ENCODE peak calls at places on chromosomes 3 and 15, in six cellular contexts. T is breast epithelium, N is aorta, W is endothelial cell, R is stomach, K is cardiac muscle cell. E is an unnamed sample.

GRCh38 chr3:4977889-4978258 is 1.4 kb upstream of the BHLHE40 start:
- DNase-seq in T (no peak), N (no peak), W (no peak), R (no peak), K (no peak), E (no peak)

GRCh38 chr3:35789039-35789438 is 149.7 kb downstream of the ARPP21 start:
- DNase-seq in T (no peak), N (no peak), W (no peak), R (no peak), K (no peak), E (no peak)

GRCh38 chr3:129560931-129561594 is 18.1 kb downstream of the H1-8 start:
- DNase-seq in T (peak), N (peak), W (no peak), R (peak), K (peak), E (no peak)

GRCh38 chr3:129950318-129951046 is 24.0 kb upstream of the TRH start:
- DNase-seq in T (no peak), N (no peak), W (no peak), R (no peak), K (no peak), E (no peak)

GRCh38 chr15:75749820-75750219 is 37.2 kb upstream of the CSPG4 start:
- DNase-seq in T (peak), N (peak), W (no peak), R (no peak), K (no peak), E (no peak)

GRCh38 chr3:194249323-194250103 is 101.6 kb downstream of the CPN2 start:
- DNase-seq in T (no peak), N (no peak), W (no peak), R (peak), K (no peak), E (no peak)

GRCh38 chr15:92801774-92802464 is 98.2 kb upstream of the CHD2 start:
- DNase-seq in T (no peak), N (peak), W (no peak), R (no peak), K (no peak), E (no peak)

GRCh38 chr3:106711650-106712049 is 665.6 kb upstream of the CCDC54 start:
- DNase-seq in T (no peak), N (no peak), W (no peak), R (no peak), K (no peak), E (no peak)

GRCh38 chr15:52186651-52187486 is 4.3 kb downstream of the GNB5 start:
- DNase-seq in T (no peak), N (no peak), W (no peak), R (no peak), K (no peak), E (no peak)

GRCh38 chr15:25508369-25509002 is 69.7 kb upstream of the UBE3A start:
- DNase-seq in T (no peak), N (no peak), W (no peak), R (no peak), K (peak), E (no peak)

GRCh38 chr3:112813016-112813415 is 33.6 kb downstream of the CD200R1L start:
- DNase-seq in T (no peak), N (no peak), W (no peak), R (no peak), K (no peak), E (no peak)

GRCh38 chr3:9721015-9721697 is 10.4 kb upstream of the BRPF1 start:
- DNase-seq in T (no peak), N (no peak), W (no peak), R (no peak), K (no peak), E (no peak)

GRCh38 chr15:39304201-39304841 is 276.6 kb upstream of the THBS1 start:
- DNase-seq in T (no peak), N (no peak), W (no peak), R (no peak), K (no peak), E (no peak)

GRCh38 chr3:125671461-125672243 is 76.4 kb upstream of the OSBPL11 start:
- DNase-seq in T (no peak), N (no peak), W (no peak), R (no peak), K (no peak), E (no peak)

GRCh38 chr15:42065008-42065407 is 29.4 kb downstream of the PLA2G4D start:
- DNase-seq in T (no peak), N (no peak), W (no peak), R (peak), K (no peak), E (no peak)

GRCh38 chr15:35306361-35306981 is 221.4 kb upstream of the NANOGP8 start:
- DNase-seq in T (no peak), N (no peak), W (no peak), R (no peak), K (peak), E (no peak)

GRCh38 chr3:89098964-89099585 is 8.3 kb upstream of the EPHA3 start:
- DNase-seq in T (no peak), N (no peak), W (peak), R (peak), K (peak), E (peak)

GRCh38 chr3:40637891-40638290 is 113.1 kb downstream of the ZNF621 start:
- DNase-seq in T (no peak), N (no peak), W (no peak), R (no peak), K (no peak), E (no peak)

GRCh38 chr15:27059610-27060202 is 88.7 kb downstream of the GABRG3 start:
- DNase-seq in T (no peak), N (no peak), W (peak), R (no peak), K (peak), E (no peak)

GRCh38 chr3:150069633-150070032 is 98.9 kb upstream of the PFN2 start:
- DNase-seq in T (no peak), N (no peak), W (no peak), R (no peak), K (no peak), E (no peak)

GRCh38 chr3:143119009-143119914 is at the start of gene CHST2:
- DNase-seq in T (no peak), N (peak), W (peak), R (peak), K (peak), E (peak)

GRCh38 chr15:77706482-77707244 is 74.0 kb upstream of the LINGO1 start:
- DNase-seq in T (no peak), N (no peak), W (no peak), R (no peak), K (no peak), E (no peak)

GRCh38 chr3:98778852-98779379 is 15.8 kb downstream of the ST3GAL6 start:
- DNase-seq in T (no peak), N (no peak), W (no peak), R (no peak), K (no peak), E (no peak)

GRCh38 chr3:186109897-186110803 is 1.3 kb upstream of the ETV5 start:
- DNase-seq in T (no peak), N (no peak), W (peak), R (peak), K (no peak), E (no peak)

GRCh38 chr3:52831500-52832301 is 1.2 kb upstream of the ITIH4 start:
- DNase-seq in T (peak), N (peak), W (no peak), R (peak), K (no peak), E (no peak)

GRCh38 chr3:152120606-152121291 is 148.0 kb upstream of the MBNL1 start:
- DNase-seq in T (no peak), N (no peak), W (no peak), R (no peak), K (no peak), E (no peak)

GRCh38 chr15:39184701-39185390 is 396.0 kb upstream of the THBS1 start:
- DNase-seq in T (no peak), N (no peak), W (no peak), R (no peak), K (no peak), E (no peak)